ENCODE peak calls at places on chromosome 6, in four cellular contexts. J, Z, V and W are unnamed samples.

GRCh38 chr6:44439270-44440045 is 52.0 kb downstream of the CDC5L start:
- DNase-seq in J (no peak), Z (no peak), V (no peak), W (no peak)

GRCh38 chr6:36062247-36062646 is 34.6 kb downstream of the MAPK14 start:
- DNase-seq in J (no peak), Z (no peak), V (no peak), W (no peak)

GRCh38 chr6:22980446-22980845 is 411.1 kb downstream of the HDGFL1 start:
- DNase-seq in J (no peak), Z (no peak), V (no peak), W (no peak)

GRCh38 chr6:93293399-93294271 is 125.7 kb downstream of the EPHA7 start:
- DNase-seq in J (no peak), Z (no peak), V (no peak), W (no peak)

GRCh38 chr6:33112148-33112547 is 36.4 kb downstream of the HLA-DPB1 start:
- DNase-seq in J (peak), Z (peak), V (peak), W (no peak)

GRCh38 chr6:56771189-56771588 is 128.5 kb upstream of the DST start:
- DNase-seq in J (no peak), Z (no peak), V (no peak), W (no peak)

GRCh38 chr6:134722429-134722828 is 227.5 kb downstream of the ALDH8A1 start:
- DNase-seq in J (no peak), Z (no peak), V (no peak), W (no peak)

GRCh38 chr6:4664117-4664626 is 112.0 kb upstream of the CDYL start:
- DNase-seq in J (no peak), Z (peak), V (no peak), W (no peak)

GRCh38 chr6:75196051-75196743 is 9.7 kb downstream of the COL12A1 start:
- DNase-seq in J (no peak), Z (no peak), V (no peak), W (no peak)

GRCh38 chr6:13289789-13290318 is 38.5 kb downstream of the TBC1D7 start:
- DNase-seq in J (no peak), Z (peak), V (peak), W (no peak)

GRCh38 chr6:144330588-144330987 is 45.5 kb downstream of the UTRN start:
- DNase-seq in J (no peak), Z (no peak), V (no peak), W (no peak)

GRCh38 chr6:45586216-45587171 is 208.8 kb upstream of the SUPT3H start:
- DNase-seq in J (no peak), Z (no peak), V (no peak), W (no peak)

GRCh38 chr6:83615025-83615999 is 93.6 kb downstream of the SNAP91 start:
- DNase-seq in J (no peak), Z (peak), V (peak), W (peak)

GRCh38 chr6:158769696-158770446 is 49.3 kb downstream of the EZR start:
- DNase-seq in J (no peak), Z (no peak), V (no peak), W (no peak)
- TF ChIP-seq POLR2AphosphoS2 in J (no peak), Z (no peak), V (no peak), W (no peak)

GRCh38 chr6:24522090-24522820 is 27.5 kb downstream of the ALDH5A1 start:
- DNase-seq in J (peak), Z (no peak), V (no peak), W (no peak)
- TF ChIP-seq POLR2AphosphoS2 in J (no peak), Z (no peak), V (no peak), W (no peak)

DNA sequence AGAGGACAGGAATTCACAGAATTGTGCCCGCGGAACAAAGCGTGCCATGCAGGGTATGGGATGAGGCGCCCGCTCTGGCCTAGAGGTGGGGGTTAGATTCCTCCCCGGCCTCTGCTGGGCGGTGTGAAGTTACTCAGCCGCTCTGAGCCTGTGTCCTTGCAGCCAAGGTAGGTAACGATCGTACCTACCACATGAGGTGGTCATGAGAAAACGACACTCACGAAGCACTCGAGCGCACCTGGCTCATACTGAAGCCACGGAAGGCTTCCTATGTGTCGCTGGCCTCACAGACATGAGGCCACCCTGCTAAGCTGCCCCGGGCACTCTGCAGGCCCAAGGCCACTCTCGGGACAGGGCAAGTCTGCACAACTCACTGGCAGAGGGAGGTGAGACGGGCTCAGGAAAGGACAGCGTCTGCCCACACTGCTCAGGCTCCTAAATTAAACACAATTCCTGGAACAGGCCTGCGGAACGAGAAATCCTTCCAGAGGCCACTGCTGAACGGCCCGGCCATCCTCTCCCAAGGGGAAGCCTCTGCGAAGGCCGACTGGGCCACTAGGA is 70.8 kb downstream of the PSMG4 start:
- DNase-seq in J (no peak), Z (no peak), V (no peak), W (no peak)
- TF ChIP-seq POLR2AphosphoS2 in J (no peak), Z (no peak), V (no peak), W (no peak)

GRCh38 chr6:34341481-34341971 is 50.9 kb downstream of the NUDT3 start:
- DNase-seq in J (no peak), Z (no peak), V (no peak), W (no peak)
- TF ChIP-seq POLR2AphosphoS2 in J (no peak), Z (no peak), V (no peak), W (no peak)

DNA sequence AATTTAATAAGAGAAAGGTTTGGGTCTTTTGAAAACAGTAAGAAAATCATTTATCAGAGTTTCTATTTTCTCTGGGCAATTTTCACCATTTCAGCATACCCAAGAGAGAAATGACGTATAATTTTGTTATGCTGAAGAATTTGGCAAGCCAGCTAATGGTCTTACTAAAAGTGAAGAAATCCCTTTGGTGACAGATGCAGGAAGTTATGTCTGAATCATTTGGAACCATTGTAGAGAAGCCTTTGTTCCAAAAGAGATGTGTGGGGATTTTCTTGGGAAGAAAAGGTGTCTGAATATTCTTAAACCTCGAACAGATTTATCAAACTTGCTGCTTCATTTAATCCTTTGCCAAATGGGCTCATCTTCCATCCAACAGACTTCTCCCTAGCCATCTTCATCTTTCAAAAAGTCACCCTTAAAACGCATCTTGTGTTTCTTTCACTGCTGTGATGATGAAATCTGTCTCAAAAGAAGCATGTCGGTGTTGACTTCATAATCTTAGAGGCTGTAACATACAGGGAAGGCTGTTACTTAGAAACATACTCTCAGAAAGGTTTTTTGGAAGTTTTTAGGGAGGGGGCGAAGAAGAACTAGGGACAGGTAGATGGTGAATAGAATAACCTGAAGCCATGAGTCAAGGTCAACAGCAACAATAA is 39.5 kb downstream of the CITED2 start:
- DNase-seq in J (no peak), Z (no peak), V (no peak), W (no peak)
- TF ChIP-seq POLR2AphosphoS2 in J (no peak), Z (no peak), V (no peak), W (no peak)

GRCh38 chr6:108071736-108072276 is 2.7 kb downstream of the OSTM1 start:
- DNase-seq in J (no peak), Z (no peak), V (no peak), W (no peak)

GRCh38 chr6:108068618-108069017 is 5.9 kb downstream of the OSTM1 start:
- DNase-seq in J (peak), Z (no peak), V (no peak), W (no peak)

GRCh38 chr6:108074057-108074358 is 533 bp downstream of the OSTM1 start:
- DNase-seq in J (no peak), Z (no peak), V (peak), W (no peak)

GRCh38 chr6:108068182-108068581 is 6.4 kb downstream of the OSTM1 start:
- DNase-seq in J (no peak), Z (no peak), V (no peak), W (no peak)
- TF ChIP-seq POLR2AphosphoS2 in J (no peak), Z (no peak), V (no peak), W (no peak)